ENCODE peak calls at places on chromosomes 3 and 15, in four cellular contexts. One of them, this sample, is unnamed.

GRCh38 chr3:177443469-177443868 is 246.2 kb upstream of the TBL1XR1 start:
- DNase-seq in ascending aorta: no peak
- DNase-seq in left lung: no peak
- DNase-seq in upper lobe of right lung: no peak
- DNase-seq in this sample: no peak

GRCh38 chr15:96303503-96304054 is 26.9 kb upstream of the NR2F2 start:
- DNase-seq in ascending aorta: no peak
- DNase-seq in left lung: no peak
- DNase-seq in upper lobe of right lung: no peak
- DNase-seq in this sample: no peak

GRCh38 chr15:84981711-84982300 is at the start of gene PDE8A:
- DNase-seq in ascending aorta: no peak
- DNase-seq in left lung: peak; percentile 92
- DNase-seq in upper lobe of right lung: no peak
- DNase-seq in this sample: peak; percentile 54

GRCh38 chr3:109985942-109986555 is 648.7 kb upstream of the DPPA4 start:
- DNase-seq in ascending aorta: no peak
- DNase-seq in left lung: no peak
- DNase-seq in upper lobe of right lung: no peak
- DNase-seq in this sample: no peak

GRCh38 chr3:175146258-175146657 is 287.1 kb downstream of the NAALADL2 start:
- DNase-seq in ascending aorta: no peak
- DNase-seq in left lung: no peak
- DNase-seq in upper lobe of right lung: no peak
- DNase-seq in this sample: no peak

GRCh38 chr3:61371123-61371522 is 119.9 kb upstream of the FHIT start:
- DNase-seq in ascending aorta: no peak
- DNase-seq in left lung: no peak
- DNase-seq in upper lobe of right lung: no peak
- DNase-seq in this sample: no peak

GRCh38 chr15:38503497-38503896 is 49.6 kb downstream of the FAM98B start:
- DNase-seq in ascending aorta: no peak
- DNase-seq in left lung: no peak
- DNase-seq in upper lobe of right lung: no peak
- DNase-seq in this sample: no peak

GRCh38 chr15:57522148-57522547 is 69.6 kb upstream of the MYZAP start:
- DNase-seq in ascending aorta: no peak
- DNase-seq in left lung: no peak
- DNase-seq in upper lobe of right lung: no peak
- DNase-seq in this sample: no peak

GRCh38 chr15:59543721-59544547 is 67.6 kb upstream of the GCNT3 start:
- DNase-seq in ascending aorta: no peak
- DNase-seq in left lung: no peak
- DNase-seq in upper lobe of right lung: no peak
- DNase-seq in this sample: no peak

GRCh38 chr15:22780267-22780666 is 6.2 kb upstream of the NIPA1 start:
- DNase-seq in ascending aorta: no peak
- DNase-seq in left lung: no peak
- DNase-seq in upper lobe of right lung: no peak
- DNase-seq in this sample: no peak

GRCh38 chr3:59737209-59737608 is 687.4 kb upstream of the CFAP20DC start:
- DNase-seq in ascending aorta: no peak
- DNase-seq in left lung: no peak
- DNase-seq in upper lobe of right lung: no peak
- DNase-seq in this sample: no peak

GRCh38 chr3:102085431-102086226 is 236.3 kb downstream of the NFKBIZ start:
- DNase-seq in ascending aorta: no peak
- DNase-seq in left lung: no peak
- DNase-seq in upper lobe of right lung: no peak
- DNase-seq in this sample: no peak

GRCh38 chr3:151443583-151443982 is 17.3 kb downstream of the IGSF10 start:
- DNase-seq in ascending aorta: no peak
- DNase-seq in left lung: no peak
- DNase-seq in upper lobe of right lung: no peak
- DNase-seq in this sample: no peak

GRCh38 chr15:93985925-93986324 is 245.4 kb upstream of the MCTP2 start:
- DNase-seq in ascending aorta: no peak
- DNase-seq in left lung: no peak
- DNase-seq in upper lobe of right lung: no peak
- DNase-seq in this sample: no peak

GRCh38 chr15:67199881-67200763 is 54.3 kb downstream of the AAGAB start:
- DNase-seq in ascending aorta: no peak
- DNase-seq in left lung: no peak
- DNase-seq in upper lobe of right lung: no peak
- DNase-seq in this sample: no peak

GRCh38 chr3:184798120-184798519 is 13.8 kb upstream of the VPS8 start:
- DNase-seq in ascending aorta: no peak
- DNase-seq in left lung: no peak
- DNase-seq in upper lobe of right lung: no peak
- DNase-seq in this sample: no peak

GRCh38 chr3:51637144-51637940 is 33.7 kb upstream of the TEX264 start:
- DNase-seq in ascending aorta: no peak
- DNase-seq in left lung: no peak
- DNase-seq in upper lobe of right lung: no peak
- DNase-seq in this sample: no peak

GRCh38 chr3:176978441-176978840 is 218.8 kb downstream of the TBL1XR1 start:
- DNase-seq in ascending aorta: no peak
- DNase-seq in left lung: no peak
- DNase-seq in upper lobe of right lung: no peak
- DNase-seq in this sample: no peak

GRCh38 chr3:124119056-124119721 is 127.3 kb upstream of the ROPN1 start:
- DNase-seq in ascending aorta: no peak
- DNase-seq in left lung: no peak
- DNase-seq in upper lobe of right lung: no peak
- DNase-seq in this sample: no peak

GRCh38 chr3:194756460-194757355 is 71.0 kb downstream of the FAM43A start:
- DNase-seq in ascending aorta: no peak
- DNase-seq in left lung: no peak
- DNase-seq in upper lobe of right lung: no peak
- DNase-seq in this sample: no peak

GRCh38 chr15:63094495-63094931 is 27.1 kb upstream of the LACTB start:
- DNase-seq in ascending aorta: no peak
- DNase-seq in left lung: no peak
- DNase-seq in upper lobe of right lung: no peak
- DNase-seq in this sample: no peak

GRCh38 chr3:127373701-127374625 is 86.1 kb upstream of the PRR20G start:
- DNase-seq in ascending aorta: no peak
- DNase-seq in left lung: no peak
- DNase-seq in upper lobe of right lung: peak; percentile 66
- DNase-seq in this sample: no peak

GRCh38 chr15:79923068-79923514 is 26.3 kb upstream of the MTHFS start:
- DNase-seq in ascending aorta: no peak
- DNase-seq in left lung: peak; percentile 96
- DNase-seq in upper lobe of right lung: peak; percentile 91
- DNase-seq in this sample: peak; percentile 60

GRCh38 chr3:138078096-138078495 is 37.3 kb downstream of the DZIP1L start:
- DNase-seq in ascending aorta: no peak
- DNase-seq in left lung: no peak
- DNase-seq in upper lobe of right lung: no peak
- DNase-seq in this sample: no peak

GRCh38 chr3:162632672-162633071 is 1136.1 kb downstream of the OTOL1 start:
- DNase-seq in ascending aorta: no peak
- DNase-seq in left lung: no peak
- DNase-seq in upper lobe of right lung: no peak
- DNase-seq in this sample: no peak

GRCh38 chr3:39098473-39099000 is 8.9 kb downstream of the GORASP1 start:
- DNase-seq in ascending aorta: no peak
- DNase-seq in left lung: no peak
- DNase-seq in upper lobe of right lung: no peak
- DNase-seq in this sample: no peak

GRCh38 chr3:46127503-46127902 is 80.6 kb downstream of the CCR1 start:
- DNase-seq in ascending aorta: no peak
- DNase-seq in left lung: no peak
- DNase-seq in upper lobe of right lung: no peak
- DNase-seq in this sample: no peak

GRCh38 chr15:76328962-76329361 is 7.6 kb upstream of the ISL2 start:
- DNase-seq in ascending aorta: no peak
- DNase-seq in left lung: no peak
- DNase-seq in upper lobe of right lung: no peak
- DNase-seq in this sample: no peak

GRCh38 chr3:155743616-155744015 is 1.3 kb downstream of the PLCH1 start:
- DNase-seq in ascending aorta: no peak
- DNase-seq in left lung: no peak
- DNase-seq in upper lobe of right lung: no peak
- DNase-seq in this sample: no peak

GRCh38 chr3:73255609-73256029 is 194.2 kb downstream of the EBLN2 start:
- DNase-seq in ascending aorta: no peak
- DNase-seq in left lung: no peak
- DNase-seq in upper lobe of right lung: no peak
- DNase-seq in this sample: no peak

GRCh38 chr3:101720851-101721649 is 3.4 kb upstream of the CEP97 start:
- DNase-seq in ascending aorta: no peak
- DNase-seq in left lung: no peak
- DNase-seq in upper lobe of right lung: no peak
- DNase-seq in this sample: no peak

GRCh38 chr3:43194490-43195115 is 88.7 kb upstream of the POMGNT2 start:
- DNase-seq in ascending aorta: no peak
- DNase-seq in left lung: no peak
- DNase-seq in upper lobe of right lung: no peak
- DNase-seq in this sample: no peak

DNA sequence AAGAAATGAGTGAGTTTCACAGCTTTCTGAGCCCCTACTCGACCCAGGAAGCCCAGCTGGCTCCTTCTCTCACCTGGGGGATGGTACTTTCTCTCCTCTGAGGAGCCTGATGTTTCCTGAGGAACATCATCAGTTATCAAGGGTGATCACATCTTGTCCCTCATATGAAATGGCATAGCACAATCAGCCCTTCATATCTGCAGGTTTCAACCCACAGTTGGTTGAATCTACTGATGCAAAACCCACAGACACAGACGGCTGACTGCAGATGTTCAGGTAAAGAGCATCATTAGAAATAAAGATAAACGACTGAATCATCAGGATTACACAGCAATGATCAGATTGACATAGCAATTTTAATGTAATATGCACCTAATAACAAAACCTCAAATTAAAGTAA is 93.6 kb upstream of the OSTN start:
- DNase-seq in ascending aorta: no peak
- DNase-seq in left lung: no peak
- DNase-seq in upper lobe of right lung: no peak
- DNase-seq in this sample: no peak
- TF ChIP-seq CTCF in ascending aorta: no peak
- TF ChIP-seq CTCF in left lung: no peak
- TF ChIP-seq CTCF in upper lobe of right lung: no peak
- TF ChIP-seq CTCF in this sample: no peak

DNA sequence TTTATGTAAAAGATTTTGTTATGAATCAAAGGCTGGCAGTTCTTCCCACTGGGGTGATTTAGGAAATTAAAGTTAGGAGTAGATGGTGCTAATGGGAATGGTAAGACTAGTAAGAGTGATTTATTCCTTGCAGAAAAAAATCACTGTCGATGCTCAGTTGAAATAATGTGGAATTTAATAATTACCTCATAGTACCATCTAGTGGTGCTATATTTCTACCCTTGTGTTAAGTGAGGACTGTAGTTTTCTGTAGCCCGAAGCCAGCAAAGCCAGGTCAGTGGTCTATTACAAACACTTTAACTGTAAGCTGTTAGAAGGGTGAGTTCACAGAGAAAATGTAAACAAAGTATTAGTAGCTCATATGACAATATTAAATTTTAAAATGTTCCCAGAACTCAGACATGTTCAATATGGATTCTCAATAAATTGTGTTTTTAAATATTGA is 39.5 kb upstream of the GOLGA8J start:
- DNase-seq in ascending aorta: no peak
- DNase-seq in left lung: no peak
- DNase-seq in upper lobe of right lung: no peak
- DNase-seq in this sample: no peak
- H3K27ac ChIP-seq in ascending aorta: no peak overlapping the region
- H3K27ac ChIP-seq in left lung: no peak overlapping the region
- H3K27ac ChIP-seq in upper lobe of right lung: no peak overlapping the region
- H3K27ac ChIP-seq in this sample: no peak overlapping the region

GRCh38 chr3:187522293-187522692 is 147.9 kb downstream of the SST start:
- DNase-seq in ascending aorta: no peak
- DNase-seq in left lung: no peak
- DNase-seq in upper lobe of right lung: no peak
- DNase-seq in this sample: no peak

GRCh38 chr3:187521546-187521945 is 148.6 kb downstream of the SST start:
- DNase-seq in ascending aorta: no peak
- DNase-seq in left lung: no peak
- DNase-seq in upper lobe of right lung: no peak
- DNase-seq in this sample: no peak

GRCh38 chr3:187520027-187520945 is 149.9 kb downstream of the SST start:
- DNase-seq in ascending aorta: no peak
- DNase-seq in left lung: no peak
- DNase-seq in upper lobe of right lung: no peak
- DNase-seq in this sample: peak; percentile 70

GRCh38 chr3:187519428-187519890 is 150.7 kb downstream of the SST start:
- DNase-seq in ascending aorta: no peak
- DNase-seq in left lung: no peak
- DNase-seq in upper lobe of right lung: no peak
- DNase-seq in this sample: no peak

GRCh38 chr3:187522890-187523289 is 147.3 kb downstream of the SST start:
- DNase-seq in ascending aorta: no peak
- DNase-seq in left lung: no peak
- DNase-seq in upper lobe of right lung: no peak
- DNase-seq in this sample: no peak
- H3K36me3 ChIP-seq in ascending aorta: no peaks in the 10 kb centered on the region
- H3K36me3 ChIP-seq in left lung: no peaks in the 10 kb centered on the region
- H3K36me3 ChIP-seq in upper lobe of right lung: no peaks in the 10 kb centered on the region
- H3K36me3 ChIP-seq in this sample: no peaks in the 10 kb centered on the region

DNA sequence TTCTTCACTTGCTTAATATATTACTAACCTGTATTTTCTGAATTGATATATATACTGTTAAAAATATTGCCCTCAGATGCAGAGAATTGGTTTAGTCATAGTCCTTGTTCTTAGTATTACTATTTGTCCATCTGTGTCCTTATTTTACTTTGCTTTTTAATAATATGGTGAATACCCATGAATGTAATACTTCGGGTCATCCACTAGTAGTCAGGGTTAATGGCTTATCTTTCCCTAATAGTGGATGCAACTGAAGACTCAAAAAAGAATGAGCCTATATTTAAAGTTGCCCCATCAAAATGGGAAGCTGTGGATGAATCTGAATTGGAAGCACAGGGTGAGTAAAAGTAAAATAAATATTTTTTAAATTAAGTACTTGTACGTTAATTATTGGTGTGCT is 36.5 kb downstream of the U2SURP start:
- DNase-seq in ascending aorta: no peak
- DNase-seq in left lung: no peak
- DNase-seq in upper lobe of right lung: no peak
- DNase-seq in this sample: no peak
- TF ChIP-seq CTCF in ascending aorta: no peak
- TF ChIP-seq CTCF in left lung: no peak
- TF ChIP-seq CTCF in upper lobe of right lung: no peak
- TF ChIP-seq CTCF in this sample: peak; percentile 13

GRCh38 chr3:157541506-157542236 is 38.5 kb upstream of the VEPH1 start:
- DNase-seq in ascending aorta: no peak
- DNase-seq in left lung: no peak
- DNase-seq in upper lobe of right lung: no peak
- DNase-seq in this sample: no peak
- H3K27ac ChIP-seq in ascending aorta: no peak overlapping the region
- H3K27ac ChIP-seq in left lung: no peak overlapping the region
- H3K27ac ChIP-seq in upper lobe of right lung: no peak overlapping the region
- H3K27ac ChIP-seq in this sample: no peak overlapping the region